ENCODE peak calls at places on chromosomes 16 and 17, in seven cellular contexts. One of them, this sample, is unnamed.

GRCh38 chr16:546909-547770 is 13.1 kb upstream of the PRR35 start:
- DNase-seq in HL-60: peak; percentile 95
- DNase-seq in fibroblast of lung: peak; percentile 33
- DNase-seq in ecto neural progenitor cell: peak; percentile 79
- DNase-seq in ovary: peak; percentile 88
- DNase-seq in left colon: peak; percentile 88
- DNase-seq in RWPE1: no peak
- DNase-seq in this sample: no peak

GRCh38 chr16:86049641-86050040 is 150.7 kb downstream of the IRF8 start:
- DNase-seq in HL-60: no peak
- DNase-seq in fibroblast of lung: no peak
- DNase-seq in ecto neural progenitor cell: no peak
- DNase-seq in ovary: no peak
- DNase-seq in left colon: no peak
- DNase-seq in RWPE1: no peak
- DNase-seq in this sample: no peak

GRCh38 chr16:29663829-29664132 is 734 bp downstream of the SPN start:
- DNase-seq in HL-60: peak; percentile 83
- DNase-seq in fibroblast of lung: no peak
- DNase-seq in ecto neural progenitor cell: no peak
- DNase-seq in ovary: no peak
- DNase-seq in left colon: no peak
- DNase-seq in RWPE1: no peak
- DNase-seq in this sample: no peak

GRCh38 chr17:65473363-65473762 is 88.1 kb downstream of the AXIN2 start:
- DNase-seq in HL-60: no peak
- DNase-seq in fibroblast of lung: no peak
- DNase-seq in ecto neural progenitor cell: no peak
- DNase-seq in ovary: no peak
- DNase-seq in left colon: no peak
- DNase-seq in RWPE1: no peak
- DNase-seq in this sample: no peak

GRCh38 chr17:4358154-4358553 is 8.3 kb downstream of the UBE2G1 start:
- DNase-seq in HL-60: no peak
- DNase-seq in fibroblast of lung: no peak
- DNase-seq in ecto neural progenitor cell: no peak
- DNase-seq in ovary: no peak
- DNase-seq in left colon: no peak
- DNase-seq in RWPE1: no peak
- DNase-seq in this sample: no peak

GRCh38 chr16:84548971-84549844 is 44.7 kb upstream of the MEAK7 start:
- DNase-seq in HL-60: no peak
- DNase-seq in fibroblast of lung: no peak
- DNase-seq in ecto neural progenitor cell: no peak
- DNase-seq in ovary: no peak
- DNase-seq in left colon: no peak
- DNase-seq in RWPE1: no peak
- DNase-seq in this sample: no peak

GRCh38 chr17:19354123-19354522 is 8.4 kb downstream of the B9D1 start:
- DNase-seq in HL-60: no peak
- DNase-seq in fibroblast of lung: peak; percentile 87
- DNase-seq in ecto neural progenitor cell: no peak
- DNase-seq in ovary: no peak
- DNase-seq in left colon: no peak
- DNase-seq in RWPE1: peak; percentile 77
- DNase-seq in this sample: peak; percentile 91

GRCh38 chr16:53266156-53266555 is 168.1 kb upstream of the RBL2 start:
- DNase-seq in HL-60: no peak
- DNase-seq in fibroblast of lung: no peak
- DNase-seq in ecto neural progenitor cell: no peak
- DNase-seq in ovary: no peak
- DNase-seq in left colon: no peak
- DNase-seq in RWPE1: no peak
- DNase-seq in this sample: no peak

GRCh38 chr17:67098022-67098421 is 53.7 kb downstream of the CACNG1 start:
- DNase-seq in HL-60: no peak
- DNase-seq in fibroblast of lung: no peak
- DNase-seq in ecto neural progenitor cell: no peak
- DNase-seq in ovary: no peak
- DNase-seq in left colon: no peak
- DNase-seq in RWPE1: no peak
- DNase-seq in this sample: no peak

GRCh38 chr16:10575506-10576130 is 4.8 kb downstream of the EMP2 start:
- DNase-seq in HL-60: no peak
- DNase-seq in fibroblast of lung: no peak
- DNase-seq in ecto neural progenitor cell: no peak
- DNase-seq in ovary: no peak
- DNase-seq in left colon: no peak
- DNase-seq in RWPE1: no peak
- DNase-seq in this sample: peak; percentile 34

GRCh38 chr17:909642-910323 is 69.8 kb downstream of the NXN start:
- DNase-seq in HL-60: no peak
- DNase-seq in fibroblast of lung: no peak
- DNase-seq in ecto neural progenitor cell: no peak
- DNase-seq in ovary: no peak
- DNase-seq in left colon: no peak
- DNase-seq in RWPE1: no peak
- DNase-seq in this sample: no peak

GRCh38 chr17:5544115-5544514 is 40.2 kb downstream of the NLRP1 start:
- DNase-seq in HL-60: no peak
- DNase-seq in fibroblast of lung: no peak
- DNase-seq in ecto neural progenitor cell: no peak
- DNase-seq in ovary: no peak
- DNase-seq in left colon: no peak
- DNase-seq in RWPE1: no peak
- DNase-seq in this sample: no peak

GRCh38 chr17:75460295-75460694 is 3.9 kb downstream of the TMEM94 start:
- DNase-seq in HL-60: no peak
- DNase-seq in fibroblast of lung: no peak
- DNase-seq in ecto neural progenitor cell: no peak
- DNase-seq in ovary: no peak
- DNase-seq in left colon: no peak
- DNase-seq in RWPE1: no peak
- DNase-seq in this sample: no peak

GRCh38 chr17:73650147-73650546 is 5.9 kb upstream of the SDK2 start:
- DNase-seq in HL-60: no peak
- DNase-seq in fibroblast of lung: peak; percentile 18
- DNase-seq in ecto neural progenitor cell: peak; percentile 68
- DNase-seq in ovary: no peak
- DNase-seq in left colon: no peak
- DNase-seq in RWPE1: no peak
- DNase-seq in this sample: no peak

GRCh38 chr17:72219824-72220473 is 99.1 kb downstream of the SOX9 start:
- DNase-seq in HL-60: no peak
- DNase-seq in fibroblast of lung: no peak
- DNase-seq in ecto neural progenitor cell: no peak
- DNase-seq in ovary: no peak
- DNase-seq in left colon: no peak
- DNase-seq in RWPE1: no peak
- DNase-seq in this sample: no peak

GRCh38 chr17:1360975-1361374 is 39.0 kb downstream of the YWHAE start:
- DNase-seq in HL-60: no peak
- DNase-seq in fibroblast of lung: no peak
- DNase-seq in ecto neural progenitor cell: no peak
- DNase-seq in ovary: no peak
- DNase-seq in left colon: no peak
- DNase-seq in RWPE1: no peak
- DNase-seq in this sample: no peak

GRCh38 chr16:87344931-87345631 is 27.9 kb upstream of the C16orf95 start:
- DNase-seq in HL-60: peak; percentile 16
- DNase-seq in fibroblast of lung: no peak
- DNase-seq in ecto neural progenitor cell: no peak
- DNase-seq in ovary: no peak
- DNase-seq in left colon: peak; percentile 62
- DNase-seq in RWPE1: no peak
- DNase-seq in this sample: no peak

GRCh38 chr17:60618854-60619253 is 18.9 kb downstream of the PPM1D start:
- DNase-seq in HL-60: no peak
- DNase-seq in fibroblast of lung: no peak
- DNase-seq in ecto neural progenitor cell: no peak
- DNase-seq in ovary: no peak
- DNase-seq in left colon: no peak
- DNase-seq in RWPE1: no peak
- DNase-seq in this sample: peak; percentile 16

GRCh38 chr17:42227849-42228696 is 33.8 kb upstream of the GHDC start:
- DNase-seq in HL-60: no peak
- DNase-seq in fibroblast of lung: peak; percentile 57
- DNase-seq in ecto neural progenitor cell: no peak
- DNase-seq in ovary: no peak
- DNase-seq in left colon: no peak
- DNase-seq in RWPE1: no peak
- DNase-seq in this sample: peak; percentile 23

This sample was measured in HCEC 1CT.